ENCODE peak calls at places on chromosomes 1 and 21, in six cellular contexts. One of them, this sample, is unnamed.

GRCh38 chr1:32759997-32760623 is 57.0 kb downstream of the YARS1 start:
- DNase-seq in epithelial cell of prostate: peak; percentile 92
- DNase-seq in epithelial cell of esophagus: peak; percentile 99
- DNase-seq in NCI-H2081: no peak
- DNase-seq in cardiac fibroblast: peak; percentile 33
- DNase-seq in amniotic stem cell: no peak
- DNase-seq in this sample: no peak

GRCh38 chr1:199948587-199949280 is 78.8 kb upstream of the NR5A2 start:
- DNase-seq in epithelial cell of prostate: peak; percentile 74
- DNase-seq in epithelial cell of esophagus: peak; percentile 90
- DNase-seq in NCI-H2081: no peak
- DNase-seq in cardiac fibroblast: no peak
- DNase-seq in amniotic stem cell: no peak
- DNase-seq in this sample: no peak

GRCh38 chr1:164660415-164661174 is 101.6 kb downstream of the PBX1 start:
- DNase-seq in epithelial cell of prostate: no peak
- DNase-seq in epithelial cell of esophagus: no peak
- DNase-seq in NCI-H2081: no peak
- DNase-seq in cardiac fibroblast: peak; percentile 25
- DNase-seq in amniotic stem cell: no peak
- DNase-seq in this sample: no peak

GRCh38 chr1:212718499-212718898 is 18.9 kb upstream of the BATF3 start:
- DNase-seq in epithelial cell of prostate: no peak
- DNase-seq in epithelial cell of esophagus: peak; percentile 12
- DNase-seq in NCI-H2081: peak; percentile 11
- DNase-seq in cardiac fibroblast: peak; percentile 55
- DNase-seq in amniotic stem cell: no peak
- DNase-seq in this sample: no peak

GRCh38 chr1:19454265-19455198 is 30.8 kb downstream of the CAPZB start:
- DNase-seq in epithelial cell of prostate: no peak
- DNase-seq in epithelial cell of esophagus: no peak
- DNase-seq in NCI-H2081: no peak
- DNase-seq in cardiac fibroblast: no peak
- DNase-seq in amniotic stem cell: no peak
- DNase-seq in this sample: no peak

GRCh38 chr1:169161512-169162194 is 55.2 kb downstream of the ATP1B1 start:
- DNase-seq in epithelial cell of prostate: no peak
- DNase-seq in epithelial cell of esophagus: peak; percentile 22
- DNase-seq in NCI-H2081: no peak
- DNase-seq in cardiac fibroblast: peak; percentile 8
- DNase-seq in amniotic stem cell: no peak
- DNase-seq in this sample: no peak

GRCh38 chr21:45130324-45130774 is 56.0 kb downstream of the ADARB1 start:
- DNase-seq in epithelial cell of prostate: no peak
- DNase-seq in epithelial cell of esophagus: peak; percentile 71
- DNase-seq in NCI-H2081: no peak
- DNase-seq in cardiac fibroblast: peak; percentile 83
- DNase-seq in amniotic stem cell: no peak
- DNase-seq in this sample: no peak

GRCh38 chr1:155183775-155184221 is 10.1 kb downstream of the TRIM46 start:
- DNase-seq in epithelial cell of prostate: no peak
- DNase-seq in epithelial cell of esophagus: no peak
- DNase-seq in NCI-H2081: no peak
- DNase-seq in cardiac fibroblast: no peak
- DNase-seq in amniotic stem cell: no peak
- DNase-seq in this sample: no peak

GRCh38 chr1:62281922-62282555 is 37.2 kb downstream of the KANK4 start:
- DNase-seq in epithelial cell of prostate: no peak
- DNase-seq in epithelial cell of esophagus: no peak
- DNase-seq in NCI-H2081: no peak
- DNase-seq in cardiac fibroblast: no peak
- DNase-seq in amniotic stem cell: no peak
- DNase-seq in this sample: no peak

GRCh38 chr1:77015748-77016341 is 148.6 kb downstream of the ST6GALNAC5 start:
- DNase-seq in epithelial cell of prostate: no peak
- DNase-seq in epithelial cell of esophagus: no peak
- DNase-seq in NCI-H2081: no peak
- DNase-seq in cardiac fibroblast: no peak
- DNase-seq in amniotic stem cell: no peak
- DNase-seq in this sample: no peak

GRCh38 chr1:154420172-154420571 is 15.0 kb downstream of the IL6R start:
- DNase-seq in epithelial cell of prostate: no peak
- DNase-seq in epithelial cell of esophagus: peak; percentile 80
- DNase-seq in NCI-H2081: no peak
- DNase-seq in cardiac fibroblast: peak; percentile 97
- DNase-seq in amniotic stem cell: peak; percentile 33
- DNase-seq in this sample: no peak

GRCh38 chr1:26704629-26705028 is 8.8 kb downstream of the ARID1A start:
- DNase-seq in epithelial cell of prostate: no peak
- DNase-seq in epithelial cell of esophagus: no peak
- DNase-seq in NCI-H2081: no peak
- DNase-seq in cardiac fibroblast: no peak
- DNase-seq in amniotic stem cell: no peak
- DNase-seq in this sample: no peak

GRCh38 chr21:32137266-32137665 is 141.6 kb downstream of the MIS18A start:
- DNase-seq in epithelial cell of prostate: no peak
- DNase-seq in epithelial cell of esophagus: no peak
- DNase-seq in NCI-H2081: peak; percentile 95
- DNase-seq in cardiac fibroblast: no peak
- DNase-seq in amniotic stem cell: no peak
- DNase-seq in this sample: no peak

This sample was measured in CD8-positive, alpha-beta memory T cell.